ENCODE peak calls at places on chromosomes 12 and 14, in six cellular contexts. O, B, I, T, R and Y are unnamed samples.

GRCh38 chr14:75450381-75451276 is 22.8 kb downstream of the JDP2 start:
- DNase-seq in R (no peak), I (peak), O (no peak), B (no peak), T (no peak), Y (no peak)

GRCh38 chr14:62039871-62040270 is 277.7 kb downstream of the SNAPC1 start:
- DNase-seq in I (no peak), O (no peak), R (no peak), T (no peak), B (no peak), Y (no peak)

GRCh38 chr12:2745655-2746054 is 49.1 kb upstream of the FKBP4 start:
- DNase-seq in I (no peak), R (no peak), T (no peak), B (no peak), O (no peak), Y (no peak)

GRCh38 chr12:22481557-22482104 is 62.7 kb downstream of the C2CD5 start:
- DNase-seq in R (no peak), T (no peak), O (no peak), I (no peak), B (no peak), Y (no peak)

GRCh38 chr12:11885261-11886038 is 185.3 kb upstream of the BCL2L14 start:
- DNase-seq in T (peak), B (no peak), R (peak), I (peak), O (no peak), Y (no peak)

GRCh38 chr14:101891471-101891870 is 72.9 kb upstream of the DYNC1H1 start:
- DNase-seq in T (no peak), I (no peak), B (no peak), O (no peak), R (no peak), Y (no peak)

GRCh38 chr14:31271648-31272047 is 64.1 kb upstream of the HECTD1 start:
- DNase-seq in B (no peak), O (no peak), T (no peak), I (no peak), R (no peak), Y (no peak)

GRCh38 chr14:34851395-34851794 is 23.8 kb downstream of the BAZ1A start:
- DNase-seq in R (no peak), B (peak), T (no peak), I (peak), O (no peak), Y (no peak)

GRCh38 chr12:107903377-107904061 is 129.0 kb downstream of the ASCL4 start:
- DNase-seq in I (peak), T (no peak), B (no peak), O (no peak), R (no peak), Y (peak)

GRCh38 chr14:96086032-96086431 is 46.9 kb downstream of the C14orf132 start:
- DNase-seq in B (no peak), T (no peak), R (peak), O (no peak), I (peak), Y (no peak)

GRCh38 chr12:87779016-87779415 is 250.2 kb downstream of the C12orf50 start:
- DNase-seq in I (no peak), O (no peak), T (no peak), R (no peak), B (no peak), Y (no peak)

GRCh38 chr14:72740504-72740961 is 153.4 kb downstream of the DPF3 start:
- DNase-seq in B (no peak), O (no peak), T (no peak), R (no peak), I (no peak), Y (no peak)

GRCh38 chr12:111248221-111248620 is 120.7 kb downstream of the PHETA1 start:
- DNase-seq in T (no peak), R (no peak), O (no peak), I (no peak), B (no peak), Y (peak)

GRCh38 chr14:94548999-94549985 is 11.9 kb upstream of the SERPINA4 start:
- DNase-seq in R (peak), I (peak), O (no peak), B (peak), T (peak), Y (peak)

GRCh38 chr12:44875954-44876553 is at the start of gene NELL2:
- DNase-seq in I (peak), T (peak), R (no peak), O (peak), B (no peak), Y (peak)

GRCh38 chr14:103512701-103513611 is 9.7 kb downstream of the CKB start:
- DNase-seq in T (no peak), I (no peak), O (no peak), R (no peak), B (peak), Y (peak)